ENCODE peak calls at places on chromosomes 5 and 9, in seven cellular contexts. K is kidney, O is fibroblast of lung, F is IMR-90, S is neuronal stem cell, C is GM23248, Y is GM12878. B is an unnamed sample.

GRCh38 chr9:127572961-127573727 is 38.9 kb upstream of the STXBP1 start:
- DNase-seq in K (no peak), O (peak; percentile 93), F (peak; percentile 85), S (no peak), C (peak; percentile 85), Y (no peak), B (no peak)

GRCh38 chr9:34010979-34011378 is 37.7 kb downstream of the UBAP2 start:
- DNase-seq in K (no peak), O (peak; percentile 23), F (no peak), S (no peak), C (peak; percentile 39), Y (no peak), B (peak; percentile 2)

GRCh38 chr9:93107151-93107824 is 11.3 kb downstream of the CARD19 start:
- DNase-seq in K (peak; percentile 55), O (no peak), F (no peak), S (no peak), C (no peak), Y (no peak), B (no peak)

GRCh38 chr5:140273401-140273877 is 29.5 kb downstream of the PFDN1 start:
- DNase-seq in K (no peak), O (peak; percentile 74), F (peak; percentile 34), S (no peak), C (peak; percentile 15), Y (no peak), B (no peak)

GRCh38 chr5:121292664-121293063 is 559.0 kb upstream of the FTMT start:
- DNase-seq in K (no peak), O (no peak), F (no peak), S (no peak), C (no peak), Y (no peak), B (no peak)

GRCh38 chr5:139495644-139496435 is 13.3 kb upstream of the STING1 start:
- DNase-seq in K (no peak), O (peak; percentile 50), F (peak; percentile 89), S (no peak), C (peak; percentile 83), Y (no peak), B (peak; percentile 75)

GRCh38 chr5:110086658-110087388 is 397.1 kb downstream of the MAN2A1 start:
- DNase-seq in K (no peak), O (peak; percentile 98), F (peak; percentile 29), S (no peak), C (peak; percentile 97), Y (no peak), B (peak; percentile 96)

GRCh38 chr9:22107202-22107601 is 98.1 kb upstream of the CDKN2B start:
- DNase-seq in K (no peak), O (no peak), F (peak; percentile 70), S (no peak), C (no peak), Y (no peak), B (peak; percentile 92)

GRCh38 chr5:180137401-180138213 is 66.0 kb upstream of the RNF130 start:
- DNase-seq in K (peak; percentile 65), O (no peak), F (no peak), S (no peak), C (no peak), Y (no peak), B (no peak)

GRCh38 chr9:19445452-19445851 is 36.6 kb downstream of the ACER2 start:
- DNase-seq in K (no peak), O (no peak), F (no peak), S (no peak), C (no peak), Y (no peak), B (no peak)

GRCh38 chr5:123456242-123456641 is 33.0 kb upstream of the CEP120 start:
- DNase-seq in K (no peak), O (no peak), F (no peak), S (no peak), C (no peak), Y (no peak), B (no peak)

GRCh38 chr5:157596449-157596848 is 20.9 kb upstream of the ADAM19 start:
- DNase-seq in K (no peak), O (no peak), F (no peak), S (no peak), C (peak; percentile 36), Y (peak; percentile 96), B (no peak)

GRCh38 chr5:155250601-155251000 is 237.0 kb downstream of the KIF4B start:
- DNase-seq in K (no peak), O (no peak), F (no peak), S (peak; percentile 32), C (no peak), Y (no peak), B (no peak)

GRCh38 chr5:138461343-138462125 is 3.7 kb upstream of the EGR1 start:
- DNase-seq in K (no peak), O (peak; percentile 52), F (peak; percentile 87), S (no peak), C (peak; percentile 91), Y (no peak), B (peak; percentile 87)

GRCh38 chr5:65034029-65034781 is 265.5 kb downstream of the CWC27 start:
- DNase-seq in K (peak; percentile 68), O (peak; percentile 25), F (no peak), S (no peak), C (peak; percentile 28), Y (no peak), B (no peak)

GRCh38 chr5:86442036-86442435 is 175.7 kb upstream of the COX7C start:
- DNase-seq in K (no peak), O (no peak), F (no peak), S (no peak), C (no peak), Y (no peak), B (no peak)

DNA sequence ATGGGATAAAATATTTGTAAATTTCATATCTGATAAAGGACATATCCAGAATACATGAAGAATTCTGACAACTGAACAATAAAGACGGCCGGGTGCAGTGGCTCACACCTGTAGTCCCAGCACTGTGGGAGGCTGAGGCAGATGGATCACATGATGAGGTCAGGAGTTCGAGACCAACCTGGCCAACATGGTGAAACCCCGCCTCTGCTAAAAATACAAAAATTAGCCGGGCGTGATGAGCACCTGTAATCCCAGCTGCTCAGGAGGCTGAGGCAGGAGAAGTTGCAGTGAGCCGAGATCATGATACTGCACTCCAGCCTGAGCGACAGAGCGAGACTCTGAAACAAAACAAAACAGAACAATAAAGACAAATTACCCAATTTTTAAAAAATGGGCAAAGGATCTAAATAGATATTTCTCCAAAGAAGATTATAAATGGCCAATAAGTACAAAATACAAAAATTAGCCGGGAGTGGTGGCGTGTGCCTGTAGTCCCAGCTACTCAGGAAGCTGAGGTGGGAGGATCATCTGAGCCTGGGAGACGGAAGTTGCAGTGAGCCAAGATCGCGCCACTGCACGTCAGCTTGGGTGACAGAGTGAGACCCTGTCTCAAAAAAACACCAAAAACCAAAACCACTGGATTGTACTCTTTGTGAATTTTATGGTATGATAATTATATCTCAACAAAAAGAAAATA is 9.6 kb upstream of the NSD1 start:
- DNase-seq in K (peak; percentile 15), O (no peak), F (no peak), S (no peak), C (no peak), Y (no peak), B (no peak)
- H3K9ac ChIP-seq in K (no peak overlapping the region), O (no peak overlapping the region), F (no peak overlapping the region), S (no peak overlapping the region), C (no peak overlapping the region), Y (no peak overlapping the region), B (no peak overlapping the region)

GRCh38 chr9:25678846-25679360 is 659 bp upstream of the TUSC1 start:
- DNase-seq in K (no peak), O (no peak), F (peak; percentile 16), S (no peak), C (peak; percentile 1), Y (no peak), B (peak; percentile 25)
- H3K4me3 ChIP-seq in K (peak overlapping the region; percentile 70), O (no peak overlapping the region), F (no peak overlapping the region), S (no peak overlapping the region), C (peak overlapping the region; percentile 77), Y (no peak overlapping the region), B (peak overlapping the region; percentile 47)

GRCh38 chr5:38809388-38810359 is 36.1 kb upstream of the OSMR start:
- DNase-seq in K (peak; percentile 93), O (peak; percentile 97), F (peak; percentile 92), S (peak; percentile 82), C (peak; percentile 93), Y (no peak), B (peak; percentile 62)
- H3K9ac ChIP-seq in K (no peak overlapping the region), O (no peak overlapping the region), F (peak overlapping the region; percentile 38), S (no peak overlapping the region), C (peak overlapping the region; percentile 8), Y (no peak overlapping the region), B (no peak overlapping the region)

GRCh38 chr9:123525424-123525823 is 169.4 kb downstream of the CRB2 start:
- DNase-seq in K (no peak), O (no peak), F (no peak), S (no peak), C (no peak), Y (no peak), B (no peak)
- H3K4me3 ChIP-seq in K (no peak overlapping the region), O (no peak overlapping the region), F (no peak overlapping the region), S (no peak overlapping the region), C (no peak overlapping the region), Y (no peak overlapping the region), B (no peak overlapping the region)

GRCh38 chr5:172871982-172872381 is 37.9 kb downstream of the ERGIC1 start:
- DNase-seq in K (no peak), O (no peak), F (peak; percentile 52), S (no peak), C (peak; percentile 72), Y (no peak), B (no peak)
- H3K9ac ChIP-seq in K (no peak overlapping the region), O (peak overlapping the region; percentile 33), F (peak overlapping the region; percentile 53), S (no peak overlapping the region), C (peak overlapping the region; percentile 84), Y (no peak overlapping the region), B (no peak overlapping the region)

DNA sequence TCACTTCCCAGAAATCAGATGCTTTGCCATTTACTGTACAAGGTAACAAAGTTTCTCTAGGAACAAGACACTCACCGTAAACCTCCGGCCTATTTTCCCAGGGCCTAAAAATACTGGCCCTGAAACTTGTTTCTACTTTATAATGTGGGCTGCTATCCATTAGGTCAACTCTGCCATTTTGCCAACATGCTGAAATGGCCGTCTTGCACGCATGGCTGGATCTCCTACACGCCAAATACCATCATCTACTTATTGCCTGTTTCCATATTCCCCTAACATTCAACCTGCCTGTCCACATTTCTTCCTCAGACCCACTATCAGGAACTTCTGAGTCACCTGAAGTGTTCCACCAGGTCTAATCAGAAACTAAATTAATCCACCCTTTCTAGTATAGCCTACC is 4.7 kb downstream of the TBCA start:
- DNase-seq in K (no peak), O (no peak), F (no peak), S (no peak), C (no peak), Y (no peak), B (no peak)
- H3K4me3 ChIP-seq in K (no peak overlapping the region), O (no peak overlapping the region), F (no peak overlapping the region), S (no peak overlapping the region), C (no peak overlapping the region), Y (peak overlapping the region; percentile 17), B (no peak overlapping the region)

GRCh38 chr5:164383662-164384061 is 878.2 kb downstream of the MAT2B start:
- DNase-seq in K (no peak), O (no peak), F (no peak), S (no peak), C (no peak), Y (no peak), B (no peak)
- H3K9ac ChIP-seq in K (no peak overlapping the region), O (no peak overlapping the region), F (no peak overlapping the region), S (no peak overlapping the region), C (no peak overlapping the region), Y (no peak overlapping the region), B (no peak overlapping the region)

DNA sequence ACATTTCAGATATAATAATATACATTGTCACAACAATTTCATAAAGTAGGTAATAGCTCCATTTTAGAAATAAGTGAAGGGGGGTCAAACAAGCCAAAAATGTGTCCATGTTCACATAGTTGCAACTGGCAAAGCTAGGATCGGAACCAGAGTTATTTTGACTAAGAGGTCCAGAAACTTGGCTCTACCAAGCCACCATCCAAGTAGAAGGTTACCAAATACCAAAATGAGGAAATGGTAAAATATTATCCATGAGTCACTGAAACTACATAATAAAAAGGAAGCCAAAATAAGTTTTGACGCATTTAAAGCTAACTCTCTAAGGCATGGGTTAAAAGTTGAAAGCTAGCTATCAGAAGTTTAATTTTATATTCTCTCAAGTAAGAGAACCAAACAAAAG is 886.9 kb upstream of the DMAC1 start:
- DNase-seq in K (no peak), O (peak; percentile 7), F (no peak), S (no peak), C (no peak), Y (no peak), B (no peak)
- H3K4me3 ChIP-seq in K (no peak overlapping the region), O (no peak overlapping the region), F (no peak overlapping the region), S (no peak overlapping the region), C (no peak overlapping the region), Y (no peak overlapping the region), B (no peak overlapping the region)